ENCODE peak calls at places on chromosomes 7 and 10, in six cellular contexts. R is amniotic epithelial cell; N is T-helper 2 cell; H is neural progenitor cell; O is CD4-positive, alpha-beta memory T cell; U is mucosa of gallbladder. V is an unnamed sample.
A peak's percentile ranks its signal among the peaks of the same experiment; 100 is the strongest.

GRCh38 chr7:28478661-28479060 is 66.3 kb downstream of the CREB5 start:
- DNase-seq in R (peak; percentile 8), N (no peak), H (no peak), O (no peak), U (no peak), V (no peak)

GRCh38 chr7:44665531-44666213 is 59.2 kb downstream of the OGDH start:
- DNase-seq in R (peak; percentile 85), N (no peak), H (no peak), O (no peak), U (no peak), V (no peak)

GRCh38 chr7:142603870-142604448 is 145.3 kb upstream of the PRSS1 start:
- DNase-seq in R (peak; percentile 51), N (no peak), H (peak; percentile 70), O (peak; percentile 59), U (peak; percentile 45), V (no peak)

GRCh38 chr10:33298893-33299292 is 35.6 kb downstream of the NRP1 start:
- DNase-seq in R (no peak), N (no peak), H (no peak), O (no peak), U (no peak), V (no peak)

GRCh38 chr10:13527864-13528137 is 1.0 kb downstream of the BEND7 start:
- DNase-seq in R (no peak), N (no peak), H (no peak), O (no peak), U (no peak), V (no peak)

GRCh38 chr10:97689637-97690036 is 2.6 kb upstream of the AVPI1 start:
- DNase-seq in R (peak; percentile 99), N (no peak), H (no peak), O (no peak), U (no peak), V (no peak)

GRCh38 chr7:86643478-86644281 is at the start of gene GRM3:
- DNase-seq in R (no peak), N (no peak), H (peak; percentile 96), O (no peak), U (peak; percentile 22), V (no peak)

GRCh38 chr7:155682484-155682883 is 38.0 kb downstream of the RBM33 start:
- DNase-seq in R (no peak), N (no peak), H (no peak), O (no peak), U (no peak), V (no peak)

GRCh38 chr10:119535837-119536507 is 6.5 kb downstream of the RGS10 start:
- DNase-seq in R (no peak), N (no peak), H (no peak), O (no peak), U (no peak), V (no peak)

GRCh38 chr7:16934947-16935742 is 53.4 kb upstream of the AGR3 start:
- DNase-seq in R (no peak), N (no peak), H (no peak), O (no peak), U (peak; percentile 83), V (no peak)

GRCh38 chr10:133444342-133445267 is 9.1 kb upstream of the SCART1 start:
- DNase-seq in R (no peak), N (no peak), H (no peak), O (no peak), U (peak; percentile 4), V (no peak)

GRCh38 chr10:9193120-9193519 is 1138.6 kb downstream of the GATA3 start:
- DNase-seq in R (no peak), N (no peak), H (no peak), O (no peak), U (no peak), V (no peak)

GRCh38 chr7:124643196-124643850 is 122.3 kb downstream of the GPR37 start:
- DNase-seq in R (no peak), N (no peak), H (no peak), O (no peak), U (no peak), V (no peak)

V was measured in DMS 273 treated with DMSO at 0.1 percent for 48 hours.